ENCODE peak calls at places on chromosomes 4 and X, in ten cellular contexts. One of them, this sample, is unnamed.

GRCh38 chr4:98467627-98468072 is 190.8 kb downstream of the TSPAN5 start:
- DNase-seq in tibial nerve: peak; percentile 51
- DNase-seq in epithelial cell of proximal tubule: peak; percentile 72
- DNase-seq in psoas muscle: peak; percentile 70
- DNase-seq in suprapubic skin: peak; percentile 79
- DNase-seq in fibroblast of pulmonary artery: peak; percentile 96
- DNase-seq in RWPE1: peak; percentile 76
- DNase-seq in transverse colon: peak; percentile 81
- DNase-seq in HFF-Myc: peak; percentile 79
- DNase-seq in type B pancreatic cell: peak; percentile 81
- DNase-seq in this sample: peak; percentile 92

GRCh38 chr4:76199664-76200211 is 13.9 kb downstream of the SCARB2 start:
- DNase-seq in tibial nerve: no peak
- DNase-seq in epithelial cell of proximal tubule: no peak
- DNase-seq in psoas muscle: no peak
- DNase-seq in suprapubic skin: no peak
- DNase-seq in fibroblast of pulmonary artery: peak; percentile 51
- DNase-seq in RWPE1: no peak
- DNase-seq in transverse colon: peak; percentile 81
- DNase-seq in HFF-Myc: no peak
- DNase-seq in type B pancreatic cell: no peak
- DNase-seq in this sample: no peak

GRCh38 chr4:109560687-109561452 is 824 bp downstream of the MCUB start:
- DNase-seq in tibial nerve: peak; percentile 47
- DNase-seq in epithelial cell of proximal tubule: no peak
- DNase-seq in psoas muscle: peak; percentile 57
- DNase-seq in suprapubic skin: peak; percentile 83
- DNase-seq in fibroblast of pulmonary artery: peak; percentile 78
- DNase-seq in RWPE1: peak; percentile 67
- DNase-seq in transverse colon: peak; percentile 37
- DNase-seq in HFF-Myc: no peak
- DNase-seq in type B pancreatic cell: no peak
- DNase-seq in this sample: peak; percentile 80

GRCh38 chr4:95068818-95069478 is 311.2 kb downstream of the BMPR1B start:
- DNase-seq in tibial nerve: no peak
- DNase-seq in epithelial cell of proximal tubule: no peak
- DNase-seq in psoas muscle: no peak
- DNase-seq in suprapubic skin: no peak
- DNase-seq in fibroblast of pulmonary artery: no peak
- DNase-seq in RWPE1: no peak
- DNase-seq in transverse colon: no peak
- DNase-seq in HFF-Myc: no peak
- DNase-seq in type B pancreatic cell: no peak
- DNase-seq in this sample: no peak

GRCh38 chrX:49995795-49996455 is 73.5 kb downstream of the CLCN5 start:
- DNase-seq in tibial nerve: no peak
- DNase-seq in epithelial cell of proximal tubule: no peak
- DNase-seq in psoas muscle: no peak
- DNase-seq in suprapubic skin: no peak
- DNase-seq in fibroblast of pulmonary artery: no peak
- DNase-seq in RWPE1: no peak
- DNase-seq in transverse colon: no peak
- DNase-seq in HFF-Myc: no peak
- DNase-seq in type B pancreatic cell: no peak
- DNase-seq in this sample: peak; percentile 16

GRCh38 chr4:1879491-1879890 is 8.3 kb downstream of the NSD2 start:
- DNase-seq in tibial nerve: no peak
- DNase-seq in epithelial cell of proximal tubule: no peak
- DNase-seq in psoas muscle: no peak
- DNase-seq in suprapubic skin: no peak
- DNase-seq in fibroblast of pulmonary artery: no peak
- DNase-seq in RWPE1: no peak
- DNase-seq in transverse colon: no peak
- DNase-seq in HFF-Myc: no peak
- DNase-seq in type B pancreatic cell: no peak
- DNase-seq in this sample: no peak

GRCh38 chr4:117400039-117400835 is 314.9 kb upstream of the TRAM1L1 start:
- DNase-seq in tibial nerve: no peak
- DNase-seq in epithelial cell of proximal tubule: peak; percentile 76
- DNase-seq in psoas muscle: no peak
- DNase-seq in suprapubic skin: no peak
- DNase-seq in fibroblast of pulmonary artery: peak; percentile 49
- DNase-seq in RWPE1: peak; percentile 43
- DNase-seq in transverse colon: no peak
- DNase-seq in HFF-Myc: peak; percentile 2
- DNase-seq in type B pancreatic cell: no peak
- DNase-seq in this sample: peak; percentile 51

GRCh38 chr4:14022428-14022827 is 394.9 kb upstream of the BOD1L1 start:
- DNase-seq in tibial nerve: no peak
- DNase-seq in epithelial cell of proximal tubule: peak; percentile 75
- DNase-seq in psoas muscle: no peak
- DNase-seq in suprapubic skin: no peak
- DNase-seq in fibroblast of pulmonary artery: peak; percentile 40
- DNase-seq in RWPE1: no peak
- DNase-seq in transverse colon: no peak
- DNase-seq in HFF-Myc: no peak
- DNase-seq in type B pancreatic cell: no peak
- DNase-seq in this sample: no peak

GRCh38 chr4:172390341-172390740 is 577.1 kb downstream of the GALNTL6 start:
- DNase-seq in tibial nerve: no peak
- DNase-seq in epithelial cell of proximal tubule: no peak
- DNase-seq in psoas muscle: no peak
- DNase-seq in suprapubic skin: no peak
- DNase-seq in fibroblast of pulmonary artery: no peak
- DNase-seq in RWPE1: peak; percentile 48
- DNase-seq in transverse colon: no peak
- DNase-seq in HFF-Myc: no peak
- DNase-seq in type B pancreatic cell: no peak
- DNase-seq in this sample: peak; percentile 93

GRCh38 chrX:3426552-3426951 is 80.1 kb upstream of the MXRA5 start:
- DNase-seq in tibial nerve: no peak
- DNase-seq in epithelial cell of proximal tubule: no peak
- DNase-seq in psoas muscle: no peak
- DNase-seq in suprapubic skin: no peak
- DNase-seq in fibroblast of pulmonary artery: no peak
- DNase-seq in RWPE1: no peak
- DNase-seq in transverse colon: no peak
- DNase-seq in HFF-Myc: no peak
- DNase-seq in type B pancreatic cell: no peak
- DNase-seq in this sample: no peak

GRCh38 chr4:106478152-106478551 is 109.6 kb upstream of the GIMD1 start:
- DNase-seq in tibial nerve: no peak
- DNase-seq in epithelial cell of proximal tubule: no peak
- DNase-seq in psoas muscle: no peak
- DNase-seq in suprapubic skin: no peak
- DNase-seq in fibroblast of pulmonary artery: no peak
- DNase-seq in RWPE1: no peak
- DNase-seq in transverse colon: no peak
- DNase-seq in HFF-Myc: no peak
- DNase-seq in type B pancreatic cell: no peak
- DNase-seq in this sample: no peak

GRCh38 chrX:13430136-13430827 is 110.4 kb upstream of the ATXN3L start:
- DNase-seq in tibial nerve: no peak
- DNase-seq in epithelial cell of proximal tubule: no peak
- DNase-seq in psoas muscle: no peak
- DNase-seq in suprapubic skin: no peak
- DNase-seq in fibroblast of pulmonary artery: no peak
- DNase-seq in RWPE1: no peak
- DNase-seq in transverse colon: no peak
- DNase-seq in HFF-Myc: no peak
- DNase-seq in type B pancreatic cell: no peak
- DNase-seq in this sample: no peak

GRCh38 chr4:118723369-118723768 is 38.2 kb downstream of the METTL14 start:
- DNase-seq in tibial nerve: no peak
- DNase-seq in epithelial cell of proximal tubule: no peak
- DNase-seq in psoas muscle: no peak
- DNase-seq in suprapubic skin: no peak
- DNase-seq in fibroblast of pulmonary artery: no peak
- DNase-seq in RWPE1: no peak
- DNase-seq in transverse colon: no peak
- DNase-seq in HFF-Myc: no peak
- DNase-seq in type B pancreatic cell: no peak
- DNase-seq in this sample: no peak

DNA sequence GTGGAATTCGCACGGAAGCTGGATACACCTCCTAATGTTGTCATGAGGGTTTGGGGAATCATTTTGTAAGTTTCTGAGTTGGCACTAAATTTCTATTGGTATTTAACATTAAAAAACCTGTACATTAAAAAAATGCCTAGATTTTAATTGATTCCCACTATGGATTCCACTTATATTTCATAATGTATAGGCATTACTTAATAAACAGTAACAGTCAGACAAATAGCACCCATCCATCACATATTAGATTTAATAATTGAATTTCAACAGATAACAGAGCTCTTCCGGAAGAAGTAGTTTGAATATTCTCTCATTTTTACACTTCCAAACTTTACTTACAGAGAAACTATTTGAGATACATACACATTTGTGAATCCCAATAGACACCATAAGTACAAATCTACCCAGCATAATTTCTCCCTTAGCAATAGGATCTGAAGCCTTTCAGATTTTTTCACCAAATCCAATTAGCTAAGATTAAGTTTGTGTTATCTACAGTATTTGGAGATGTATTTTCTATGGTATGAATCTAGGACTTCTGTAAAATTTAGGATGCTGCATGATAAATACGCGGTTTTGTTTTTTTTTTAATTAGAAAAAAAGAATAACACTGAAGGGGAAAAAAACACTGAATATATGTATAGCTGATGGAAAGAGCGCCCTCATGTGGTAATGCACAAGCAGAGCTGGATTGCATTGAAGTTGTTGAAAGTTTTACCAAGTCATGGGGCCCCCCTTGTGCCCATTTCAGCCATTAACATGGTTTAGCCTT is 12.2 kb upstream of the ODAM start:
- DNase-seq in tibial nerve: no peak
- DNase-seq in epithelial cell of proximal tubule: no peak
- DNase-seq in psoas muscle: no peak
- DNase-seq in suprapubic skin: no peak
- DNase-seq in fibroblast of pulmonary artery: peak; percentile 78
- DNase-seq in RWPE1: peak; percentile 8
- DNase-seq in transverse colon: peak; percentile 7
- DNase-seq in HFF-Myc: no peak
- DNase-seq in type B pancreatic cell: no peak
- DNase-seq in this sample: peak; percentile 71
- TF ChIP-seq CTCF in tibial nerve: no peak
- TF ChIP-seq CTCF in epithelial cell of proximal tubule: peak; percentile 83
- TF ChIP-seq CTCF in psoas muscle: peak; percentile 9
- TF ChIP-seq CTCF in suprapubic skin: no peak
- TF ChIP-seq CTCF in fibroblast of pulmonary artery: peak; percentile 81
- TF ChIP-seq CTCF in RWPE1: peak; percentile 73
- TF ChIP-seq CTCF in transverse colon: peak; percentile 56
- TF ChIP-seq CTCF in HFF-Myc: peak; percentile 35
- TF ChIP-seq CTCF in type B pancreatic cell: peak; percentile 88
- TF ChIP-seq CTCF in this sample: peak; percentile 82

DNA sequence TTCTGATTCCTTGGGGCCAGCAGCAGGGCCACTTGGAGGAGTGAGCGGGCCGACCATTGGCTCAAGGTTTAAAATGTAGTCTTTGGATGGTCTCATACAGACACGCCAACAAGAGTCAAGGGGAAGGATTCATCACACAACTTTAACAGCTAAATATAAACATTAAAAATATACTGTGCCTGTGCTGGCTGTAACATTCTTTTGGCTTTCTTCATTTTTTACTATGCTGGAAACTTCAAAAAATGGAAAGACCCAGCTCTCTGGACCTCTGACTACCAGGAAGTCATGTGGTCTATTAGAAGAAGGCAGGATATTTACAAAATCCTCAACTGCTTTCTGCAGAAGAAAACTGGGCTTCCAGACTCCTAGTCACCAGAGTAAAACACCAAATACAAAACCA is 49.8 kb upstream of the KLF3 start:
- DNase-seq in tibial nerve: no peak
- DNase-seq in epithelial cell of proximal tubule: no peak
- DNase-seq in psoas muscle: no peak
- DNase-seq in suprapubic skin: no peak
- DNase-seq in fibroblast of pulmonary artery: no peak
- DNase-seq in RWPE1: no peak
- DNase-seq in transverse colon: no peak
- DNase-seq in HFF-Myc: no peak
- DNase-seq in type B pancreatic cell: no peak
- DNase-seq in this sample: no peak
- TF ChIP-seq CTCF in tibial nerve: no peak
- TF ChIP-seq CTCF in epithelial cell of proximal tubule: no peak
- TF ChIP-seq CTCF in psoas muscle: no peak
- TF ChIP-seq CTCF in suprapubic skin: no peak
- TF ChIP-seq CTCF in fibroblast of pulmonary artery: no peak
- TF ChIP-seq CTCF in RWPE1: no peak
- TF ChIP-seq CTCF in transverse colon: no peak
- TF ChIP-seq CTCF in HFF-Myc: no peak
- TF ChIP-seq CTCF in type B pancreatic cell: no peak
- TF ChIP-seq CTCF in this sample: no peak

DNA sequence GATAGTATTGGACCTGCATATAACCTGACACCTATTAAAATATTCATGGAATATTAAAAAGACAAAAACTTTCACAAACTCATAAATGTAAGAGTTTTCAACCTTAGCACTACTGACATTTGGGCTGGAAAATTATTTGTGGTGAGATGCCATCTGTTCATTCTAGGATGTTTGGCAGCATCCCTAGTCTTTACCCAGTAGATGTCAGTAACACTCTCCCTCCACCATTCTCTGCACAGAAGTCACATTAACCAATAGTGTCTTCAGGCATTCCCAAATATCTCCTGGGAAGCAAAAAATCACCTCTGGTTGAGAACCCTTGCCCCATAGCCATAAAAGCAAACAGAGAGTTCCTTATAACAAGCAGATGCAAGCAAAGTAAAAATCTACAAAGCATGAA is 41.4 kb upstream of the NDST4 start:
- DNase-seq in tibial nerve: no peak
- DNase-seq in epithelial cell of proximal tubule: no peak
- DNase-seq in psoas muscle: no peak
- DNase-seq in suprapubic skin: no peak
- DNase-seq in fibroblast of pulmonary artery: no peak
- DNase-seq in RWPE1: no peak
- DNase-seq in transverse colon: no peak
- DNase-seq in HFF-Myc: peak; percentile 39
- DNase-seq in type B pancreatic cell: no peak
- DNase-seq in this sample: peak; percentile 4
- TF ChIP-seq CTCF in tibial nerve: no peak
- TF ChIP-seq CTCF in epithelial cell of proximal tubule: peak; percentile 17
- TF ChIP-seq CTCF in psoas muscle: no peak
- TF ChIP-seq CTCF in suprapubic skin: no peak
- TF ChIP-seq CTCF in fibroblast of pulmonary artery: no peak
- TF ChIP-seq CTCF in RWPE1: no peak
- TF ChIP-seq CTCF in transverse colon: no peak
- TF ChIP-seq CTCF in HFF-Myc: peak; percentile 41
- TF ChIP-seq CTCF in type B pancreatic cell: peak; percentile 36
- TF ChIP-seq CTCF in this sample: peak; percentile 24

DNA sequence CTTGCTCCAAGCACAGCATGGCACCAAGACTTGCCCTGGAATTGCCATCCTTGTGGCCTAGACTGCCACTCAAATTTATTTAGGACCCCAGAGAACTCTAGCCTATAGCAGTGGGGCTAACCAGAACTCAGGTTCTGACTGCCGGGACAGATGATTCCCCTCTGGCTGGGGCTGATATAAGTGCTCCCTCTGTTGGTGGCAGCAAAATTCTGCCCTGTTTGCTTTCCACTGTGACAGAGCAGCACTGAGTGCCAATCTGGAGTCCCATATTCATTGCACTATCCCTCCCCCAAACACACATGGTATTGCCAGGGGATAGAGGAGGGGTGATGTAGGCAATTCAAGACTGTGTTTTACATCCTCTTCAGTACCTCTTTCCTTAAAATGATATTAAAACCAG is 1081.9 kb downstream of the FAT4 start:
- DNase-seq in tibial nerve: no peak
- DNase-seq in epithelial cell of proximal tubule: no peak
- DNase-seq in psoas muscle: no peak
- DNase-seq in suprapubic skin: no peak
- DNase-seq in fibroblast of pulmonary artery: no peak
- DNase-seq in RWPE1: no peak
- DNase-seq in transverse colon: no peak
- DNase-seq in HFF-Myc: no peak
- DNase-seq in type B pancreatic cell: no peak
- DNase-seq in this sample: peak; percentile 9
- TF ChIP-seq CTCF in tibial nerve: no peak
- TF ChIP-seq CTCF in epithelial cell of proximal tubule: peak; percentile 16
- TF ChIP-seq CTCF in psoas muscle: no peak
- TF ChIP-seq CTCF in suprapubic skin: no peak
- TF ChIP-seq CTCF in fibroblast of pulmonary artery: no peak
- TF ChIP-seq CTCF in RWPE1: no peak
- TF ChIP-seq CTCF in transverse colon: no peak
- TF ChIP-seq CTCF in HFF-Myc: no peak
- TF ChIP-seq CTCF in type B pancreatic cell: no peak
- TF ChIP-seq CTCF in this sample: peak; percentile 18

This sample was measured in epithelial cell of esophagus.